ENCODE peak calls at places on chromosomes 7 and 10, in six cellular contexts. One of them, this sample, is unnamed.

GRCh38 chr7:26857534-26858228 is 6.7 kb downstream of the SKAP2 start:
- DNase-seq in GOT3: peak; percentile 19
- DNase-seq in iPS-NIHi11: peak; percentile 39
- DNase-seq in amniotic stem cell: no peak
- DNase-seq in ELR: peak; percentile 3
- DNase-seq in activated CD4-positive, alpha-beta T cell treated with anti-CD3 and anti-CD28 coated beads, Interleukin-2, amount 50 U/mL, for 48 hours: no peak
- DNase-seq in this sample: no peak

GRCh38 chr10:45000764-45001381 is at the start of gene ZNF22:
- DNase-seq in GOT3: peak; percentile 48
- DNase-seq in iPS-NIHi11: peak; percentile 84
- DNase-seq in amniotic stem cell: no peak
- DNase-seq in ELR: peak; percentile 80
- DNase-seq in activated CD4-positive, alpha-beta T cell treated with anti-CD3 and anti-CD28 coated beads, Interleukin-2, amount 50 U/mL, for 48 hours: peak; percentile 64
- DNase-seq in this sample: no peak

GRCh38 chr7:139241258-139241657 is 10.2 kb downstream of the UBN2 start:
- DNase-seq in GOT3: no peak
- DNase-seq in iPS-NIHi11: no peak
- DNase-seq in amniotic stem cell: no peak
- DNase-seq in ELR: no peak
- DNase-seq in activated CD4-positive, alpha-beta T cell treated with anti-CD3 and anti-CD28 coated beads, Interleukin-2, amount 50 U/mL, for 48 hours: no peak
- DNase-seq in this sample: no peak

GRCh38 chr10:7971949-7972348 is 82.5 kb upstream of the GATA3 start:
- DNase-seq in GOT3: no peak
- DNase-seq in iPS-NIHi11: no peak
- DNase-seq in amniotic stem cell: no peak
- DNase-seq in ELR: peak; percentile 16
- DNase-seq in activated CD4-positive, alpha-beta T cell treated with anti-CD3 and anti-CD28 coated beads, Interleukin-2, amount 50 U/mL, for 48 hours: no peak
- DNase-seq in this sample: no peak

GRCh38 chr7:93739422-93739821 is 151.1 kb downstream of the TFPI2 start:
- DNase-seq in GOT3: no peak
- DNase-seq in iPS-NIHi11: no peak
- DNase-seq in amniotic stem cell: no peak
- DNase-seq in ELR: no peak
- DNase-seq in activated CD4-positive, alpha-beta T cell treated with anti-CD3 and anti-CD28 coated beads, Interleukin-2, amount 50 U/mL, for 48 hours: no peak
- DNase-seq in this sample: no peak

GRCh38 chr7:36605261-36605660 is 119.0 kb downstream of the AOAH start:
- DNase-seq in GOT3: no peak
- DNase-seq in iPS-NIHi11: no peak
- DNase-seq in amniotic stem cell: no peak
- DNase-seq in ELR: peak; percentile 57
- DNase-seq in activated CD4-positive, alpha-beta T cell treated with anti-CD3 and anti-CD28 coated beads, Interleukin-2, amount 50 U/mL, for 48 hours: no peak
- DNase-seq in this sample: no peak

GRCh38 chr10:113058175-113058961 is 108.3 kb downstream of the TCF7L2 start:
- DNase-seq in GOT3: no peak
- DNase-seq in iPS-NIHi11: peak; percentile 41
- DNase-seq in amniotic stem cell: peak; percentile 29
- DNase-seq in ELR: peak; percentile 71
- DNase-seq in activated CD4-positive, alpha-beta T cell treated with anti-CD3 and anti-CD28 coated beads, Interleukin-2, amount 50 U/mL, for 48 hours: no peak
- DNase-seq in this sample: no peak

GRCh38 chr7:42964293-42964692 is 32.1 kb downstream of the MRPL32 start:
- DNase-seq in GOT3: no peak
- DNase-seq in iPS-NIHi11: no peak
- DNase-seq in amniotic stem cell: no peak
- DNase-seq in ELR: no peak
- DNase-seq in activated CD4-positive, alpha-beta T cell treated with anti-CD3 and anti-CD28 coated beads, Interleukin-2, amount 50 U/mL, for 48 hours: no peak
- DNase-seq in this sample: no peak

GRCh38 chr10:116241642-116242405 is 31.2 kb downstream of the GFRA1 start:
- DNase-seq in GOT3: no peak
- DNase-seq in iPS-NIHi11: no peak
- DNase-seq in amniotic stem cell: no peak
- DNase-seq in ELR: no peak
- DNase-seq in activated CD4-positive, alpha-beta T cell treated with anti-CD3 and anti-CD28 coated beads, Interleukin-2, amount 50 U/mL, for 48 hours: no peak
- DNase-seq in this sample: no peak

GRCh38 chr10:133087679-133088523 is at the start of gene ADGRA1:
- DNase-seq in GOT3: no peak
- DNase-seq in iPS-NIHi11: peak; percentile 79
- DNase-seq in amniotic stem cell: no peak
- DNase-seq in ELR: no peak
- DNase-seq in activated CD4-positive, alpha-beta T cell treated with anti-CD3 and anti-CD28 coated beads, Interleukin-2, amount 50 U/mL, for 48 hours: no peak
- DNase-seq in this sample: no peak

GRCh38 chr10:116270691-116271592 is 2.1 kb downstream of the GFRA1 start:
- DNase-seq in GOT3: no peak
- DNase-seq in iPS-NIHi11: peak; percentile 58
- DNase-seq in amniotic stem cell: no peak
- DNase-seq in ELR: peak; percentile 1
- DNase-seq in activated CD4-positive, alpha-beta T cell treated with anti-CD3 and anti-CD28 coated beads, Interleukin-2, amount 50 U/mL, for 48 hours: no peak
- DNase-seq in this sample: no peak

GRCh38 chr7:159247910-159248309 is 103.2 kb upstream of the VIPR2 start:
- DNase-seq in GOT3: no peak
- DNase-seq in iPS-NIHi11: no peak
- DNase-seq in amniotic stem cell: no peak
- DNase-seq in ELR: no peak
- DNase-seq in activated CD4-positive, alpha-beta T cell treated with anti-CD3 and anti-CD28 coated beads, Interleukin-2, amount 50 U/mL, for 48 hours: no peak
- DNase-seq in this sample: no peak

GRCh38 chr10:93363891-93364648 is 118.1 kb downstream of the MYOF start:
- DNase-seq in GOT3: no peak
- DNase-seq in iPS-NIHi11: no peak
- DNase-seq in amniotic stem cell: no peak
- DNase-seq in ELR: no peak
- DNase-seq in activated CD4-positive, alpha-beta T cell treated with anti-CD3 and anti-CD28 coated beads, Interleukin-2, amount 50 U/mL, for 48 hours: no peak
- DNase-seq in this sample: no peak

GRCh38 chr7:97119747-97120146 is 2.2 kb downstream of the SDHAF3 start:
- DNase-seq in GOT3: no peak
- DNase-seq in iPS-NIHi11: no peak
- DNase-seq in amniotic stem cell: no peak
- DNase-seq in ELR: no peak
- DNase-seq in activated CD4-positive, alpha-beta T cell treated with anti-CD3 and anti-CD28 coated beads, Interleukin-2, amount 50 U/mL, for 48 hours: no peak
- DNase-seq in this sample: no peak

GRCh38 chr10:113347508-113347907 is 205.3 kb upstream of the HABP2 start:
- DNase-seq in GOT3: no peak
- DNase-seq in iPS-NIHi11: no peak
- DNase-seq in amniotic stem cell: no peak
- DNase-seq in ELR: no peak
- DNase-seq in activated CD4-positive, alpha-beta T cell treated with anti-CD3 and anti-CD28 coated beads, Interleukin-2, amount 50 U/mL, for 48 hours: no peak
- DNase-seq in this sample: no peak

GRCh38 chr7:151251926-151252835 is 3.7 kb upstream of the SMARCD3 start:
- DNase-seq in GOT3: no peak
- DNase-seq in iPS-NIHi11: peak; percentile 91
- DNase-seq in amniotic stem cell: no peak
- DNase-seq in ELR: peak; percentile 62
- DNase-seq in activated CD4-positive, alpha-beta T cell treated with anti-CD3 and anti-CD28 coated beads, Interleukin-2, amount 50 U/mL, for 48 hours: no peak
- DNase-seq in this sample: no peak

GRCh38 chr7:41147651-41148360 is 555.1 kb downstream of the INHBA start:
- DNase-seq in GOT3: no peak
- DNase-seq in iPS-NIHi11: no peak
- DNase-seq in amniotic stem cell: no peak
- DNase-seq in ELR: no peak
- DNase-seq in activated CD4-positive, alpha-beta T cell treated with anti-CD3 and anti-CD28 coated beads, Interleukin-2, amount 50 U/mL, for 48 hours: no peak
- DNase-seq in this sample: no peak

GRCh38 chr10:93436577-93436976 is 45.6 kb downstream of the MYOF start:
- DNase-seq in GOT3: peak; percentile 6
- DNase-seq in iPS-NIHi11: no peak
- DNase-seq in amniotic stem cell: peak; percentile 82
- DNase-seq in ELR: peak; percentile 97
- DNase-seq in activated CD4-positive, alpha-beta T cell treated with anti-CD3 and anti-CD28 coated beads, Interleukin-2, amount 50 U/mL, for 48 hours: no peak
- DNase-seq in this sample: peak; percentile 90

GRCh38 chr7:23713285-23714235 is 3.5 kb downstream of the STK31 start:
- DNase-seq in GOT3: no peak
- DNase-seq in iPS-NIHi11: no peak
- DNase-seq in amniotic stem cell: peak; percentile 21
- DNase-seq in ELR: peak; percentile 98
- DNase-seq in activated CD4-positive, alpha-beta T cell treated with anti-CD3 and anti-CD28 coated beads, Interleukin-2, amount 50 U/mL, for 48 hours: no peak
- DNase-seq in this sample: no peak

GRCh38 chr10:102744374-102745051 is 765 bp downstream of the WBP1L start:
- DNase-seq in GOT3: no peak
- DNase-seq in iPS-NIHi11: no peak
- DNase-seq in amniotic stem cell: no peak
- DNase-seq in ELR: peak; percentile 40
- DNase-seq in activated CD4-positive, alpha-beta T cell treated with anti-CD3 and anti-CD28 coated beads, Interleukin-2, amount 50 U/mL, for 48 hours: peak; percentile 18
- DNase-seq in this sample: no peak

GRCh38 chr10:71974489-71975011 is 10.4 kb downstream of the CHST3 start:
- DNase-seq in GOT3: peak; percentile 59
- DNase-seq in iPS-NIHi11: no peak
- DNase-seq in amniotic stem cell: peak; percentile 63
- DNase-seq in ELR: peak; percentile 92
- DNase-seq in activated CD4-positive, alpha-beta T cell treated with anti-CD3 and anti-CD28 coated beads, Interleukin-2, amount 50 U/mL, for 48 hours: peak; percentile 74
- DNase-seq in this sample: no peak

GRCh38 chr10:123146013-123146891 is 1.7 kb upstream of the HMX2 start:
- DNase-seq in GOT3: no peak
- DNase-seq in iPS-NIHi11: no peak
- DNase-seq in amniotic stem cell: no peak
- DNase-seq in ELR: no peak
- DNase-seq in activated CD4-positive, alpha-beta T cell treated with anti-CD3 and anti-CD28 coated beads, Interleukin-2, amount 50 U/mL, for 48 hours: peak; percentile 15
- DNase-seq in this sample: no peak

GRCh38 chr10:130894485-130894884 is 417.0 kb downstream of the TCERG1L start:
- DNase-seq in GOT3: no peak
- DNase-seq in iPS-NIHi11: no peak
- DNase-seq in amniotic stem cell: no peak
- DNase-seq in ELR: no peak
- DNase-seq in activated CD4-positive, alpha-beta T cell treated with anti-CD3 and anti-CD28 coated beads, Interleukin-2, amount 50 U/mL, for 48 hours: no peak
- DNase-seq in this sample: no peak

GRCh38 chr7:2499719-2500430 is 19.7 kb upstream of the LFNG start:
- DNase-seq in GOT3: no peak
- DNase-seq in iPS-NIHi11: peak; percentile 76
- DNase-seq in amniotic stem cell: no peak
- DNase-seq in ELR: no peak
- DNase-seq in activated CD4-positive, alpha-beta T cell treated with anti-CD3 and anti-CD28 coated beads, Interleukin-2, amount 50 U/mL, for 48 hours: no peak
- DNase-seq in this sample: no peak

GRCh38 chr10:285216-285967 is 150.1 kb downstream of the ZMYND11 start:
- DNase-seq in GOT3: no peak
- DNase-seq in iPS-NIHi11: no peak
- DNase-seq in amniotic stem cell: no peak
- DNase-seq in ELR: no peak
- DNase-seq in activated CD4-positive, alpha-beta T cell treated with anti-CD3 and anti-CD28 coated beads, Interleukin-2, amount 50 U/mL, for 48 hours: no peak
- DNase-seq in this sample: no peak

GRCh38 chr7:33351709-33352108 is 222.3 kb downstream of the BBS9 start:
- DNase-seq in GOT3: no peak
- DNase-seq in iPS-NIHi11: peak; percentile 11
- DNase-seq in amniotic stem cell: no peak
- DNase-seq in ELR: no peak
- DNase-seq in activated CD4-positive, alpha-beta T cell treated with anti-CD3 and anti-CD28 coated beads, Interleukin-2, amount 50 U/mL, for 48 hours: no peak
- DNase-seq in this sample: no peak

GRCh38 chr10:98316661-98317060 is 48.7 kb upstream of the LOXL4 start:
- DNase-seq in GOT3: no peak
- DNase-seq in iPS-NIHi11: no peak
- DNase-seq in amniotic stem cell: no peak
- DNase-seq in ELR: peak; percentile 79
- DNase-seq in activated CD4-positive, alpha-beta T cell treated with anti-CD3 and anti-CD28 coated beads, Interleukin-2, amount 50 U/mL, for 48 hours: no peak
- DNase-seq in this sample: peak; percentile 29

GRCh38 chr10:1070939-1071338 is 14.8 kb downstream of the WDR37 start:
- DNase-seq in GOT3: no peak
- DNase-seq in iPS-NIHi11: peak; percentile 23
- DNase-seq in amniotic stem cell: no peak
- DNase-seq in ELR: peak; percentile 28
- DNase-seq in activated CD4-positive, alpha-beta T cell treated with anti-CD3 and anti-CD28 coated beads, Interleukin-2, amount 50 U/mL, for 48 hours: no peak
- DNase-seq in this sample: no peak

This sample was measured in glomerular endothelial cell.